ENCODE peak calls at places on chromosomes 3 and 15, in four cellular contexts. Q, G, J and Y are unnamed samples.

GRCh38 chr3:123723527-123724168 is 138.8 kb upstream of the HACD2 start:
- DNase-seq in J (peak), G (peak), Q (no peak), Y (peak)

GRCh38 chr15:101016581-101016980 is 97.4 kb downstream of the LRRK1 start:
- DNase-seq in G (no peak), J (peak), Q (no peak), Y (no peak)

GRCh38 chr3:112776000-112776399 is 70.7 kb downstream of the CD200R1L start:
- DNase-seq in Q (no peak), J (no peak), G (no peak), Y (no peak)

GRCh38 chr15:26179906-26180305 is 316.8 kb upstream of the ATP10A start:
- DNase-seq in Q (no peak), G (no peak), J (no peak), Y (peak)

GRCh38 chr3:10635446-10636076 is 130.2 kb upstream of the ATP2B2 start:
- DNase-seq in G (no peak), Q (no peak), J (no peak), Y (no peak)

GRCh38 chr3:15527031-15527459 is 5.5 kb upstream of the COLQ start:
- DNase-seq in G (no peak), Q (no peak), J (no peak), Y (no peak)

GRCh38 chr15:90095521-90095959 is 6.7 kb downstream of the IDH2 start:
- DNase-seq in G (no peak), J (no peak), Q (no peak), Y (no peak)

GRCh38 chr3:40398346-40398745 is 11.4 kb downstream of the ENTPD3 start:
- DNase-seq in J (no peak), G (no peak), Q (no peak), Y (no peak)

GRCh38 chr3:97131476-97131875 is 317.1 kb downstream of the EPHA6 start:
- DNase-seq in J (no peak), G (no peak), Q (no peak), Y (peak)

GRCh38 chr3:159852821-159853505 is 135.7 kb upstream of the IL12A start:
- DNase-seq in Q (peak), G (no peak), J (peak), Y (peak)

GRCh38 chr3:126287536-126288181 is 69.5 kb downstream of the KLF15 start:
- DNase-seq in J (peak), Q (peak), G (no peak), Y (peak)

DNA sequence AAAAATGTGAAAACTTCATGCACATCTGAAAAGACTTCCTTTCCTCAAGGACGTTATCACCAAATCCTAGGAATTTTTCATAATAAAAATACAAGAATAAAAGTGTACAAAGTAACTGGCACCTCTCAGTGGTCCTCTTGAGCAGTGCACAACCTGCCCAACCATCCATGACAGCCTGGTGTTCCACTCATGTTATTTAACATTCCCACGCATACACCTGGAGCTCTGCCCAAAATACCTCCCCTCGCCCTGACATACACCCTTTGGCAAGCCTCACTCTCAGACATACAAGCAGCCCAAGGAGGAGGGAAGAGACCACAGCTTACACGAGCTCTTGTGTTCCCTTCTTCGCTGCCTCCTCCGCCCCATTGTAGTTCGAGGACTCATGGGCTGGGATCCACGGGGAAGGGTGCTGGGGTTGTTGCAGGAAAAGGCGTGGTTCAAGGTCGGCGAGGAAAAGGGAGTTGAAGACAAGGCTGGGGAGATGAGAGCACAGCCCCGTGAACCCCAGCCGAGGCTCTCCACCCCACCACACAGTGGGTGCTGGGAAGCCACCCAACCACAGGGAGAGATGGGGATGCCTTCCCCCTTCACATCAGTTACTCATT is 23.3 kb downstream of the GRIP2 start:
- DNase-seq in Q (no peak), J (no peak), G (no peak), Y (no peak)
- H3K4me3 ChIP-seq in Q (no peak), J (no peak), G (no peak), Y (no peak)

GRCh38 chr15:85726446-85726845 is 68.3 kb downstream of the KLHL25 start:
- DNase-seq in G (no peak), J (no peak), Q (no peak), Y (no peak)
- H3K4me3 ChIP-seq in G (no peak), J (no peak), Q (no peak), Y (no peak)

GRCh38 chr15:97976129-97976528 is 15.6 kb downstream of the ARRDC4 start:
- DNase-seq in Q (no peak), J (no peak), G (no peak), Y (no peak)

GRCh38 chr15:97979131-97979502 is 18.6 kb downstream of the ARRDC4 start:
- DNase-seq in Q (no peak), J (no peak), G (no peak), Y (no peak)

GRCh38 chr15:97977734-97978133 is 17.2 kb downstream of the ARRDC4 start:
- DNase-seq in Q (no peak), G (no peak), J (no peak), Y (no peak)

GRCh38 chr15:97978408-97979130 is 18.1 kb downstream of the ARRDC4 start:
- DNase-seq in Q (no peak), J (no peak), G (no peak), Y (peak)

GRCh38 chr15:97976766-97977503 is 16.4 kb downstream of the ARRDC4 start:
- DNase-seq in G (no peak), Q (no peak), J (no peak), Y (no peak)
- H3K4me3 ChIP-seq in G (no peak), Q (no peak), J (no peak), Y (no peak)

DNA sequence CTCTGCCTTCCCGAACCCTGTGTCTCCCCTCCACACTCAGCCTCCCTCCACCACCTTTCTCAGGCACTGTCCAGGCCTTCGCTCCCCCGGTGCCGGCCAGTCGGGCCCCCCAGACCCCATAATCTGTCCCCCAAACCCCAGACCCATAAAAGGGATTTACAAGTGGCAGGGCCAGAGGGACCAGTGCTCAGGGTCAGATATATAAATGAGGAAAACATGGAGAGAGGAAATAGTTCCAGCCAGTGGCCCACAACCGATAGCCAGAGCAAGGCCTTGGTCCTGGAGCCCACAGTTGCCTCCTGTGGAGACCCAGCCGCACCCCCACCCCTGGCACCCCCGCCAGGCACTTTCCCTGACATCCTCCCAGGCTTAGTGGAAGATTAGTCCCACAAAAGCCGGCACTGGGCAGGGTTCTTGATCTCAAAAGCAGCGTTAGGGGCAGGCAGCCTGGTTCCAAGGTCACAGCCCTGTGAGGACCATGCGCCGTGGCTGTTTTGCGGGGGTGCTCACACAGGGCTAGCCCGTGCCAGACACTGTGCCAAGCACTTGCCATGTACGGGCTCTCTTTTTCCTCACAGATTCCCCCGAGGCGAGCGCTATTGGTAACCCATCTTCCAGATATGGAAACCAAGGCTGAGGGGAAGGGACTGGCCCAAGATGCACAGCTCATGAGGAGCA is 1.1 kb upstream of the PLXND1 start:
- DNase-seq in J (no peak), G (no peak), Q (peak), Y (no peak)
- H3K4me3 ChIP-seq in J (peak), G (no peak), Q (peak), Y (peak)

DNA sequence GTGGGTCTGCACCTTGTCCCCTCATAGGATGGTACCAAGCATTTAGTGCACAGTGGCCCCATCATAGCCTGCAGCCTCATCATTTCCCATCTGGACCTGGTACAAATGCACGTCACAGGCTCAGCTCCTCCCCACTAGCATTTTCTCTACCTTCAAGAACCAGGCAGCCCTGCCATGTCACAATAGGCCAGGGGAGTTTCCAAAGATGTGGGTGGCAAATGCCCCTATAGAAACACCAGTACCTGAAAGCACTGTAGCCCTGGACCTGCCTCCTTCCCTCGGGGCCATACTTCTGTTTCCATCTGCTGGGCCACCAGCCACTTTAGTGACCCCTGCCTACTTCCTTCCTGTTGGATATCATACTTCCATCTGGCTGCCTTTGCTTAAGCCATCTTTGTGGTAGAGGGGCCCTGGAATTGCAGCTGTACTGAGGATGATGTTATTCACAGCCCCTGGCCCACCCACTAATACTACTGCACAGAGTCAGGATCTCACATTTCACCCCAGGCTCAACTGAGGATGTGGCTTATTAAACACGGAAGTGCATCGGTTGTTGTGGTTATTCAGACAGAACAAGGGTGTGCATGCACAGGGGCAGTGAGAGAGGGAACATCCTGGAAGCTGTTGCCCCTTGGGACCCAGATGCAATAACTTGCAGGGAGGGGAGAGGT is 3.8 kb downstream of the TCTA start:
- DNase-seq in G (peak), J (no peak), Q (no peak), Y (peak)
- H3K4me3 ChIP-seq in G (peak), J (no peak), Q (no peak), Y (no peak)